ENCODE peak calls at places on chromosomes 16 and 17, in four cellular contexts. One of them, this sample, is unnamed.

GRCh38 chr17:50062323-50063243 is 6.7 kb downstream of the ITGA3 start:
- DNase-seq in H9: no peak
- DNase-seq in IMR-90: peak; percentile 73
- DNase-seq in mesenchymal stem cell: peak; percentile 78
- DNase-seq in this sample: no peak

GRCh38 chr16:28491080-28491969 is 549 bp downstream of the CLN3 start:
- DNase-seq in H9: peak; percentile 59
- DNase-seq in IMR-90: no peak
- DNase-seq in mesenchymal stem cell: peak; percentile 32
- DNase-seq in this sample: peak; percentile 14

GRCh38 chr16:75053791-75054555 is 55.1 kb downstream of the ZNRF1 start:
- DNase-seq in H9: no peak
- DNase-seq in IMR-90: no peak
- DNase-seq in mesenchymal stem cell: no peak
- DNase-seq in this sample: no peak

GRCh38 chr16:56344518-56345405 is 80.6 kb downstream of the AMFR start:
- DNase-seq in H9: no peak
- DNase-seq in IMR-90: no peak
- DNase-seq in mesenchymal stem cell: no peak
- DNase-seq in this sample: no peak

GRCh38 chr17:68033636-68034451 is 1.7 kb upstream of the KPNA2 start:
- DNase-seq in H9: peak; percentile 97
- DNase-seq in IMR-90: peak; percentile 65
- DNase-seq in mesenchymal stem cell: peak; percentile 68
- DNase-seq in this sample: peak; percentile 88

GRCh38 chr17:8465381-8466158 is 29.9 kb downstream of the NDEL1 start:
- DNase-seq in H9: no peak
- DNase-seq in IMR-90: no peak
- DNase-seq in mesenchymal stem cell: no peak
- DNase-seq in this sample: no peak

GRCh38 chr17:80848449-80849102 is 143.1 kb upstream of the CHMP6 start:
- DNase-seq in H9: no peak
- DNase-seq in IMR-90: no peak
- DNase-seq in mesenchymal stem cell: no peak
- DNase-seq in this sample: no peak

GRCh38 chr17:44900894-44901293 is 1.6 kb upstream of the EFTUD2 start:
- DNase-seq in H9: no peak
- DNase-seq in IMR-90: peak; percentile 83
- DNase-seq in mesenchymal stem cell: peak; percentile 84
- DNase-seq in this sample: no peak

GRCh38 chr17:82156284-82156925 is 56.2 kb downstream of the CCDC57 start:
- DNase-seq in H9: no peak
- DNase-seq in IMR-90: no peak
- DNase-seq in mesenchymal stem cell: no peak
- DNase-seq in this sample: no peak

GRCh38 chr16:49747654-49748053 is 108.3 kb downstream of the ZNF423 start:
- DNase-seq in H9: no peak
- DNase-seq in IMR-90: no peak
- DNase-seq in mesenchymal stem cell: no peak
- DNase-seq in this sample: no peak

GRCh38 chr16:57263585-57264351 is 18.7 kb downstream of the ARL2BP start:
- DNase-seq in H9: no peak
- DNase-seq in IMR-90: no peak
- DNase-seq in mesenchymal stem cell: no peak
- DNase-seq in this sample: no peak

GRCh38 chr17:40501499-40501911 is at the start of gene TNS4:
- DNase-seq in H9: no peak
- DNase-seq in IMR-90: no peak
- DNase-seq in mesenchymal stem cell: no peak
- DNase-seq in this sample: no peak

GRCh38 chr17:8552582-8553320 is 77.8 kb downstream of the MYH10 start:
- DNase-seq in H9: no peak
- DNase-seq in IMR-90: peak; percentile 64
- DNase-seq in mesenchymal stem cell: no peak
- DNase-seq in this sample: no peak

GRCh38 chr17:75105269-75106080 is 4.3 kb upstream of the ARMC7 start:
- DNase-seq in H9: peak; percentile 87
- DNase-seq in IMR-90: peak; percentile 40
- DNase-seq in mesenchymal stem cell: peak; percentile 56
- DNase-seq in this sample: no peak

GRCh38 chr16:88703486-88704309 is 2.5 kb downstream of the RNF166 start:
- DNase-seq in H9: no peak
- DNase-seq in IMR-90: no peak
- DNase-seq in mesenchymal stem cell: no peak
- DNase-seq in this sample: no peak

GRCh38 chr16:57590654-57591085 is 37.8 kb upstream of the ADGRG1 start:
- DNase-seq in H9: no peak
- DNase-seq in IMR-90: peak; percentile 80
- DNase-seq in mesenchymal stem cell: peak; percentile 91
- DNase-seq in this sample: no peak

GRCh38 chr16:14310519-14310991 is 239.4 kb downstream of the MRTFB start:
- DNase-seq in H9: peak; percentile 65
- DNase-seq in IMR-90: peak; percentile 50
- DNase-seq in mesenchymal stem cell: peak; percentile 73
- DNase-seq in this sample: no peak

GRCh38 chr17:9971991-9972390 is 66.9 kb upstream of the RCVRN start:
- DNase-seq in H9: no peak
- DNase-seq in IMR-90: peak; percentile 44
- DNase-seq in mesenchymal stem cell: peak; percentile 58
- DNase-seq in this sample: no peak

GRCh38 chr17:34579017-34579946 is at the start of gene TMEM132E:
- DNase-seq in H9: peak; percentile 71
- DNase-seq in IMR-90: peak; percentile 2
- DNase-seq in mesenchymal stem cell: peak; percentile 17
- DNase-seq in this sample: peak; percentile 67

GRCh38 chr17:35726609-35727460 is 4.6 kb upstream of the RASL10B start:
- DNase-seq in H9: peak; percentile 58
- DNase-seq in IMR-90: peak; percentile 88
- DNase-seq in mesenchymal stem cell: peak; percentile 96
- DNase-seq in this sample: no peak

GRCh38 chr17:52696362-52696761 is 537.8 kb upstream of the CA10 start:
- DNase-seq in H9: no peak
- DNase-seq in IMR-90: no peak
- DNase-seq in mesenchymal stem cell: no peak
- DNase-seq in this sample: no peak

GRCh38 chr17:42920922-42921321 is 20.3 kb downstream of the G6PC1 start:
- DNase-seq in H9: no peak
- DNase-seq in IMR-90: no peak
- DNase-seq in mesenchymal stem cell: no peak
- DNase-seq in this sample: no peak

GRCh38 chr16:66127459-66128362 is 238.8 kb upstream of the CDH5 start:
- DNase-seq in H9: peak; percentile 48
- DNase-seq in IMR-90: no peak
- DNase-seq in mesenchymal stem cell: no peak
- DNase-seq in this sample: no peak

GRCh38 chr17:27241346-27241946 is 52.5 kb upstream of the WSB1 start:
- DNase-seq in H9: peak; percentile 44
- DNase-seq in IMR-90: peak; percentile 10
- DNase-seq in mesenchymal stem cell: no peak
- DNase-seq in this sample: no peak

GRCh38 chr17:33204156-33204555 is 88.9 kb downstream of the ASIC2 start:
- DNase-seq in H9: peak; percentile 18
- DNase-seq in IMR-90: no peak
- DNase-seq in mesenchymal stem cell: no peak
- DNase-seq in this sample: no peak

GRCh38 chr17:10803830-10804498 is at the start of gene TMEM238L:
- DNase-seq in H9: no peak
- DNase-seq in IMR-90: no peak
- DNase-seq in mesenchymal stem cell: no peak
- DNase-seq in this sample: no peak

GRCh38 chr16:89581861-89582563 is 6.5 kb downstream of the CPNE7 start:
- DNase-seq in H9: no peak
- DNase-seq in IMR-90: peak; percentile 79
- DNase-seq in mesenchymal stem cell: peak; percentile 62
- DNase-seq in this sample: no peak

GRCh38 chr16:75288181-75288580 is 36.8 kb upstream of the BCAR1 start:
- DNase-seq in H9: no peak
- DNase-seq in IMR-90: no peak
- DNase-seq in mesenchymal stem cell: no peak
- DNase-seq in this sample: no peak

GRCh38 chr16:4936991-4937781 is at the start of gene PPL:
- DNase-seq in H9: peak; percentile 98
- DNase-seq in IMR-90: no peak
- DNase-seq in mesenchymal stem cell: no peak
- DNase-seq in this sample: peak; percentile 65

GRCh38 chr17:14333506-14333905 is 32.6 kb downstream of the HS3ST3B1 start:
- DNase-seq in H9: no peak
- DNase-seq in IMR-90: no peak
- DNase-seq in mesenchymal stem cell: no peak
- DNase-seq in this sample: no peak
- H3K27ac ChIP-seq in H9: no peak overlapping the region
- H3K27ac ChIP-seq in IMR-90: no peak overlapping the region
- H3K27ac ChIP-seq in mesenchymal stem cell: no peak overlapping the region
- H3K27ac ChIP-seq in this sample: no peak overlapping the region

GRCh38 chr17:7352910-7353635 is 1.1 kb downstream of the KCTD11 start:
- DNase-seq in H9: no peak
- DNase-seq in IMR-90: no peak
- DNase-seq in mesenchymal stem cell: no peak
- DNase-seq in this sample: no peak

GRCh38 chr17:7351665-7352558 is at the start of gene KCTD11:
- DNase-seq in H9: peak; percentile 92
- DNase-seq in IMR-90: peak; percentile 88
- DNase-seq in mesenchymal stem cell: peak; percentile 94
- DNase-seq in this sample: peak; percentile 92

GRCh38 chr17:7355053-7355452 is at the start of gene TMEM95:
- DNase-seq in H9: no peak
- DNase-seq in IMR-90: no peak
- DNase-seq in mesenchymal stem cell: no peak
- DNase-seq in this sample: no peak

GRCh38 chr17:7354262-7354781 is 634 bp upstream of the TMEM95 start:
- DNase-seq in H9: no peak
- DNase-seq in IMR-90: peak; percentile 80
- DNase-seq in mesenchymal stem cell: peak; percentile 65
- DNase-seq in this sample: no peak

DNA sequence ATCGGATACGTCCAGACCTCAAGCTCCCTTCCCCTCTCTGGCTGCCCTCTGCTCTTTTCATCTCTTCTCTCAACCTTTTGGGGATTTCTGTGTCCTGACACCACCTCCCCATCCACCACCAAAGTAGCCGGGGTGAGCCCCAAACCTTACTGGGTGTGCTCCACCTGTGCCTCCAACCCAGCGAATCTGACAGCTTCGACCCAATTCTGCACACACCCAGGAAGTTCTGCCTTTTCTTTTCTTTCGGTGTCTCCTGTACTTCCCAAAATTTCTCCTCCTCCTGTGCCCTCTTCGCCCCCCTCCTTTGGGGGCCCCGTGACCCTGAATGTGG is 562 bp downstream of the KCTD11 start:
- DNase-seq in H9: no peak
- DNase-seq in IMR-90: no peak
- DNase-seq in mesenchymal stem cell: no peak
- DNase-seq in this sample: no peak
- H2BK15ac ChIP-seq in H9: no peak overlapping the region
- H2BK15ac ChIP-seq in IMR-90: peak overlapping the region; percentile 96
- H2BK15ac ChIP-seq in mesenchymal stem cell: peak overlapping the region; percentile 80
- H2BK15ac ChIP-seq in this sample: peak overlapping the region; percentile 93

DNA sequence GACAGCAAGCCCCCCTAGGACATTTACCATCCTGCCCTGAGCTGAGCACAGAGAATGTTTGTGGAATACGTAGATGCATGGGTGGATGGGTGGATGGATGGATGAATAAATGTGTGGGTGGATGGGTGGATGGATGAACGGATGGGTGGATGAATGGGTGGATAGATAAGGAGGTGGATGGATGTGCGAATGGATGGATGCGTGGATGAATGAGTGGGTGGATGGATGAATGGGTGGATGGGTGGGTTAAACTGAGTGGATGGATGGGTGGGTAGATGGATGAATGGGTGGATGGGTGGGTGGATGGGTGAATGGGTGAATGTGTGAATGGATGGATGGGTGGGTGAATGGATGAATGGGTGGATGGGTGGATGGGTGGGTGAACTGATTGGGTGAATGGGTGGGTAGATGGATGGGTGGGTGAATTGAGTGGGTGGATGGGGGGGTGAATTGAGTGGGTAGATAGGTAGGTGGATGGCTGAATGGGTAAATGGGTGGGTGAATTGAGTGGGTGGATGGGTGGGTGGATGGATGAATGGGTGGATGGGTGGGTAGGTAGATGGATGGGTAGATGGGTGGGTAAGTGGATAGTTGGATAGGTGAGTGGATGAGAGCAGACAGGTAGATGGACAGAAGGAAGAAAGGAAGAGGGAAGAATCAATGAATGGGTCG is 5.2 kb downstream of the TMC6 start:
- DNase-seq in H9: no peak
- DNase-seq in IMR-90: no peak
- DNase-seq in mesenchymal stem cell: no peak
- DNase-seq in this sample: no peak
- H3K27ac ChIP-seq in H9: no peak overlapping the region
- H3K27ac ChIP-seq in IMR-90: no peak overlapping the region
- H3K27ac ChIP-seq in mesenchymal stem cell: no peak overlapping the region
- H3K27ac ChIP-seq in this sample: no peak overlapping the region

DNA sequence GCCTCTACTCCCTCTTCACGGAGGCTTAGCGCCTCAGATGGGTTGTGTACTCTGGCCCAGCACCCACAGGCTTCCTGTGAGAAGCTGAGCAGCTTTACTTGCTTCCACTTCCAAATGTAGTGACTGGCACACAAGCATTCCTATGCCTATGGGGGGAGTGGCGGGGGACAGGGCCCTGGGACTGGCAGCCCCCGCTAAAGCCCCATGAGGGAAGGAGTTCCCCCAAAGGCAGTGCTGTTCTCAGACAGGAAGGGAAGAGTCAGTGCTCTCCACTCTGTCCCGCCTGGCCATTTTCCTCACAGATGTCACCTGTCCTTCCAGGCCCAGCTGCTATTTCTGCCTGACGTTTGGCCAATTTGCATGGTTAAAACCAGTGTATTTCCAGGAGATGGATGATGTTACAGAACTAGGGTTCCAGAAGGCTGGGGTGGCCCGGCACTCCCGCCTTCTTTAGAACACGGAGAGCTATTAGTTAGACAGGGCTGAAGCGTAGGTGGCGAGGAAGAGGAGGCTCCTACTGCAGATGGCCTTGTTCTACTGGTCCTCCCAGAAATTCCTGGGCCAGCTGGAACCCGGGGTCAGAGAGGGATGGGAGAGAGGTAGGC is 83.9 kb upstream of the FBXO47 start:
- DNase-seq in H9: peak; percentile 26
- DNase-seq in IMR-90: no peak
- DNase-seq in mesenchymal stem cell: no peak
- DNase-seq in this sample: no peak
- H2BK15ac ChIP-seq in H9: no peak overlapping the region
- H2BK15ac ChIP-seq in IMR-90: no peak overlapping the region
- H2BK15ac ChIP-seq in mesenchymal stem cell: no peak overlapping the region
- H2BK15ac ChIP-seq in this sample: no peak overlapping the region

DNA sequence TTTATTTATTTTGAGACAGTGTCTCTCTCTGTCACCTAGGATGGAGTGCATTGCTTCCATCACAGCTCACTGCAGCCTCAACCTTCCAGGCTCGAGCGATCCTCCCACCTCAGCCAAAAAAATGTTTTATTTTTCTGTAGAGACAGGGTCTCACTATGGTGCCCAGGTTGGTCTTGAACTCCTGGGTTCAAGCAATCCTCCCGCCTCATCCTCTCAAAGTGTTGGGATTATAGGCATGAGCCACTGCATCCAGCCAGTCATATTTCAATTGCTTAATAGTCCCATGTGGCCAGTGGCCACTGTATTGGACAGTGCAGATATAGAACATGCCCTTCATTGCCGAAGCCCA is 15.3 kb downstream of the TMC7 start:
- DNase-seq in H9: no peak
- DNase-seq in IMR-90: no peak
- DNase-seq in mesenchymal stem cell: no peak
- DNase-seq in this sample: no peak
- H3K27ac ChIP-seq in H9: no peak overlapping the region
- H3K27ac ChIP-seq in IMR-90: no peak overlapping the region
- H3K27ac ChIP-seq in mesenchymal stem cell: no peak overlapping the region
- H3K27ac ChIP-seq in this sample: no peak overlapping the region